ENCODE peak calls at places on chromosome 10, in six cellular contexts. C is K562, D is A549, F is endothelial cell of umbilical vein, E is HepG2, W is GM12878. N is an unnamed sample.

GRCh38 chr10:17878896-17879295 is 69.7 kb downstream of the MRC1 start:
- DNase-seq in C (no peak), D (no peak), F (no peak), E (no peak), W (no peak), N (no peak)

GRCh38 chr10:126905776-126906703 is 812 bp downstream of the DOCK1 start:
- DNase-seq in C (no peak), D (peak; percentile 36), F (peak; percentile 45), E (peak; percentile 41), W (no peak), N (no peak)

GRCh38 chr10:69014171-69014570 is 25.6 kb downstream of the KIFBP start:
- DNase-seq in C (no peak), D (no peak), F (peak; percentile 68), E (no peak), W (no peak), N (peak; percentile 44)

GRCh38 chr10:4532976-4533375 is 293.0 kb upstream of the AKR1E2 start:
- DNase-seq in C (no peak), D (no peak), F (no peak), E (no peak), W (no peak), N (no peak)

GRCh38 chr10:60314306-60314940 is 75.3 kb downstream of the ANK3 start:
- DNase-seq in C (no peak), D (no peak), F (peak; percentile 88), E (no peak), W (no peak), N (no peak)

GRCh38 chr10:103559776-103560175 is 66.3 kb downstream of the NEURL1 start:
- DNase-seq in C (no peak), D (no peak), F (no peak), E (no peak), W (no peak), N (no peak)

GRCh38 chr10:15384154-15384553 is 13.1 kb upstream of the FAM171A1 start:
- DNase-seq in C (no peak), D (no peak), F (no peak), E (no peak), W (no peak), N (no peak)

GRCh38 chr10:116113721-116114501 is 159.1 kb downstream of the GFRA1 start:
- DNase-seq in C (no peak), D (no peak), F (no peak), E (no peak), W (no peak), N (no peak)

GRCh38 chr10:44962870-44963738 is 3.5 kb downstream of the RASSF4 start:
- DNase-seq in C (no peak), D (no peak), F (no peak), E (peak; percentile 61), W (no peak), N (peak; percentile 75)

GRCh38 chr10:113958631-113959382 is 84.9 kb upstream of the ADRB1 start:
- DNase-seq in C (no peak), D (peak; percentile 80), F (peak; percentile 14), E (peak; percentile 88), W (no peak), N (peak; percentile 77)

GRCh38 chr10:53580465-53580864 is 807.9 kb upstream of the MBL2 start:
- DNase-seq in C (no peak), D (no peak), F (peak; percentile 7), E (no peak), W (no peak), N (no peak)

GRCh38 chr10:130491011-130491697 is 355.0 kb downstream of the GLRX3 start:
- DNase-seq in C (no peak), D (no peak), F (no peak), E (no peak), W (no peak), N (no peak)

GRCh38 chr10:68154211-68154497 is 44.9 kb downstream of the MYPN start:
- DNase-seq in C (no peak), D (no peak), F (no peak), E (no peak), W (no peak), N (no peak)

GRCh38 chr10:7090529-7090928 is 320.3 kb downstream of the SFMBT2 start:
- DNase-seq in C (no peak), D (no peak), F (no peak), E (no peak), W (no peak), N (no peak)

GRCh38 chr10:3119796-3120459 is 52.6 kb downstream of the PFKP start:
- DNase-seq in C (peak; percentile 51), D (peak; percentile 65), F (no peak), E (no peak), W (no peak), N (peak; percentile 21)

GRCh38 chr10:123009105-123009805 is 449 bp downstream of the ACADSB start:
- DNase-seq in C (peak; percentile 12), D (peak; percentile 27), F (peak; percentile 19), E (no peak), W (no peak), N (peak; percentile 25)

GRCh38 chr10:60032723-60033122 is 126.4 kb upstream of the CCDC6 start:
- DNase-seq in C (no peak), D (peak; percentile 35), F (peak; percentile 56), E (peak; percentile 62), W (peak; percentile 23), N (peak; percentile 92)

GRCh38 chr10:35921866-35922265 is 279.8 kb upstream of the FZD8 start:
- DNase-seq in C (no peak), D (no peak), F (no peak), E (no peak), W (no peak), N (no peak)

GRCh38 chr10:123771877-123772644 is 105.9 kb downstream of the GPR26 start:
- DNase-seq in C (no peak), D (no peak), F (no peak), E (no peak), W (no peak), N (no peak)

GRCh38 chr10:127468632-127469031 is 80.5 kb upstream of the NPS start:
- DNase-seq in C (no peak), D (no peak), F (no peak), E (peak; percentile 20), W (no peak), N (no peak)

GRCh38 chr10:114767589-114768393 is 53.8 kb upstream of the FHIP2A start:
- DNase-seq in C (peak; percentile 11), D (peak; percentile 44), F (no peak), E (no peak), W (no peak), N (no peak)

GRCh38 chr10:132446661-132447445 is 49.9 kb downstream of the PWWP2B start:
- DNase-seq in C (peak; percentile 46), D (peak; percentile 60), F (no peak), E (peak; percentile 83), W (peak; percentile 21), N (peak; percentile 95)

GRCh38 chr10:55370021-55370420 is 569.0 kb upstream of the PCDH15 start:
- DNase-seq in C (no peak), D (no peak), F (no peak), E (no peak), W (no peak), N (peak; percentile 2)

GRCh38 chr10:56605043-56605442 is 244.0 kb upstream of the ZWINT start:
- DNase-seq in C (no peak), D (no peak), F (no peak), E (no peak), W (no peak), N (no peak)

GRCh38 chr10:52573347-52573746 is 199.2 kb downstream of the MBL2 start:
- DNase-seq in C (no peak), D (no peak), F (no peak), E (no peak), W (no peak), N (no peak)

GRCh38 chr10:17768957-17769356 is 17.0 kb downstream of the TMEM236 start:
- DNase-seq in C (no peak), D (no peak), F (peak; percentile 93), E (no peak), W (no peak), N (no peak)

GRCh38 chr10:58189269-58189668 is 78.4 kb downstream of the IPMK start:
- DNase-seq in C (no peak), D (no peak), F (no peak), E (no peak), W (no peak), N (peak; percentile 13)

GRCh38 chr10:60203993-60204618 is 185.6 kb downstream of the ANK3 start:
- DNase-seq in C (peak; percentile 24), D (peak; percentile 10), F (peak; percentile 48), E (peak; percentile 5), W (no peak), N (peak; percentile 44)

GRCh38 chr10:75319274-75319673 is 82.3 kb downstream of the ZNF503 start:
- DNase-seq in C (no peak), D (no peak), F (no peak), E (no peak), W (no peak), N (no peak)

GRCh38 chr10:48470115-48470892 is 134.6 kb downstream of the ARHGAP22 start:
- DNase-seq in C (peak; percentile 73), D (no peak), F (peak; percentile 96), E (no peak), W (no peak), N (peak; percentile 74)
- TF ChIP-seq MYC in C (peak; percentile 72), D (no peak), F (no peak), E (no peak), W (no peak), N (peak; percentile 66)

GRCh38 chr10:30058111-30058510 is 1.3 kb downstream of the JCAD start:
- DNase-seq in C (no peak), D (no peak), F (peak; percentile 54), E (no peak), W (no peak), N (no peak)
- H3K4me3 ChIP-seq in C (no peak overlapping the region), D (peak overlapping the region; percentile 93), F (peak overlapping the region; percentile 68), E (peak overlapping the region; percentile 67), W (no peak overlapping the region), N (no peak overlapping the region)

GRCh38 chr10:89665302-89665701 is 20.3 kb upstream of the PANK1 start:
- DNase-seq in C (no peak), D (no peak), F (no peak), E (no peak), W (no peak), N (no peak)

GRCh38 chr10:89664206-89664605 is 19.2 kb upstream of the PANK1 start:
- DNase-seq in C (no peak), D (no peak), F (no peak), E (no peak), W (no peak), N (no peak)

GRCh38 chr10:89663144-89663543 is 18.1 kb upstream of the PANK1 start:
- DNase-seq in C (no peak), D (no peak), F (no peak), E (no peak), W (no peak), N (no peak)

GRCh38 chr10:89668391-89669180 is 23.5 kb upstream of the PANK1 start:
- DNase-seq in C (no peak), D (no peak), F (no peak), E (peak; percentile 48), W (no peak), N (no peak)

DNA sequence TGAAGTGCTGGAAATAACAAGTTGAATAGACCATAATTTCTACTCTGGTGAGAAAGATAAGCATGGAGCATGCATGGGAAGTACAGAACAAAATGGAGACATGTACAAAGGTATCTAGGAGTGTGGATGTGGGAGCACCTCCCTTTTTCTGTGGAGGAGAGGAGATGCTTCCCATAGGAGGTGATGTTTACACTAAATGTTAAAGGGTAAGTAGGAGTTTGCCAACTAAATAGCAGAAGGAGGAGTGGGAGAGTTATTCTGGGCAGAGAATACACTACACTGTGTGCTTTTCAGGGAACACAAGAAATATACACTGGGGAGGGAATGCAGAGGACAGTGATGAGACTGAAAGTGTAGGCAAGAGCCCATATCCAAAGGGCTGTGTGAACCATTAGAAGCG is 21.1 kb upstream of the PANK1 start:
- DNase-seq in C (no peak), D (no peak), F (no peak), E (no peak), W (no peak), N (no peak)
- TF ChIP-seq MYC in C (no peak), D (no peak), F (no peak), E (no peak), W (no peak), N (no peak)

GRCh38 chr10:62792261-62792660 is 12.3 kb upstream of the ADO start:
- DNase-seq in C (no peak), D (no peak), F (no peak), E (no peak), W (no peak), N (no peak)
- H3K4me3 ChIP-seq in C (no peak overlapping the region), D (no peak overlapping the region), F (no peak overlapping the region), E (no peak overlapping the region), W (no peak overlapping the region), N (no peak overlapping the region)

N was measured in NB4.